ENCODE peak calls at places on chromosomes 2 and 18, in six cellular contexts. F is right lobe of liver, V is left ventricle myocardium inferior, X is GM23248, E is body of pancreas, K is choroid plexus epithelial cell. W is an unnamed sample.

GRCh38 chr2:218031771-218032257 is 29.0 kb upstream of the TNS1 start:
- DNase-seq in F (no peak), V (no peak), X (no peak), E (no peak), K (no peak), W (peak; percentile 56)

GRCh38 chr2:165056585-165056984 is 101.3 kb upstream of the SLC38A11 start:
- DNase-seq in F (no peak), V (no peak), X (no peak), E (no peak), K (no peak), W (no peak)

GRCh38 chr2:238445409-238446190 is 18.9 kb downstream of the ASB1 start:
- DNase-seq in F (no peak), V (no peak), X (no peak), E (no peak), K (no peak), W (no peak)

GRCh38 chr2:240237609-240238151 is 97.2 kb upstream of the OTOS start:
- DNase-seq in F (peak; percentile 62), V (no peak), X (peak; percentile 83), E (peak; percentile 86), K (peak; percentile 66), W (peak; percentile 89)

GRCh38 chr18:67117804-67118203 is 398.7 kb downstream of the DSEL start:
- DNase-seq in F (no peak), V (no peak), X (no peak), E (no peak), K (peak; percentile 63), W (no peak)

GRCh38 chr18:75433098-75433497 is 5.6 kb upstream of the SMIM21 start:
- DNase-seq in F (no peak), V (no peak), X (no peak), E (no peak), K (no peak), W (no peak)

GRCh38 chr18:51191139-51191717 is 6.3 kb downstream of the MEX3C start:
- DNase-seq in F (no peak), V (no peak), X (peak; percentile 7), E (no peak), K (no peak), W (no peak)

GRCh38 chr2:187553908-187554703 is at the start of gene TFPI:
- DNase-seq in F (peak; percentile 25), V (no peak), X (peak; percentile 80), E (no peak), K (peak; percentile 85), W (peak; percentile 59)

GRCh38 chr2:191144217-191144616 is 6.6 kb downstream of the STAT4 start:
- DNase-seq in F (no peak), V (no peak), X (no peak), E (no peak), K (no peak), W (no peak)

GRCh38 chr2:149611100-149611820 is 23.7 kb upstream of the MMADHC start:
- DNase-seq in F (no peak), V (no peak), X (no peak), E (no peak), K (no peak), W (peak; percentile 60)

GRCh38 chr18:55314615-55315237 is 273.3 kb downstream of the TCF4 start:
- DNase-seq in F (no peak), V (no peak), X (no peak), E (no peak), K (no peak), W (no peak)

GRCh38 chr2:96205888-96206287 is 2.7 kb downstream of the STARD7 start:
- DNase-seq in F (no peak), V (no peak), X (peak; percentile 92), E (no peak), K (peak; percentile 38), W (peak; percentile 84)

GRCh38 chr2:174748948-174749347 is 15.3 kb downstream of the CHRNA1 start:
- DNase-seq in F (peak; percentile 38), V (no peak), X (peak; percentile 66), E (peak; percentile 63), K (peak; percentile 70), W (peak; percentile 84)

GRCh38 chr2:182018218-182018617 is 32.6 kb downstream of the PPP1R1C start:
- DNase-seq in F (no peak), V (no peak), X (peak; percentile 41), E (no peak), K (peak; percentile 39), W (peak; percentile 63)

GRCh38 chr2:100130595-100131391 is 11.6 kb downstream of the AFF3 start:
- DNase-seq in F (no peak), V (no peak), X (no peak), E (no peak), K (no peak), W (no peak)

GRCh38 chr18:48455555-48456478 is 46.6 kb upstream of the ZBTB7C start:
- DNase-seq in F (no peak), V (no peak), X (peak; percentile 84), E (no peak), K (peak; percentile 96), W (peak; percentile 90)

GRCh38 chr2:193584522-193584938 is 1389.8 kb upstream of the TMEFF2 start:
- DNase-seq in F (peak; percentile 18), V (no peak), X (peak; percentile 6), E (no peak), K (peak; percentile 71), W (peak; percentile 35)

GRCh38 chr2:36469267-36469561 is 113.6 kb downstream of the CRIM1 start:
- DNase-seq in F (no peak), V (no peak), X (no peak), E (no peak), K (no peak), W (no peak)

GRCh38 chr18:31436825-31437224 is 10.7 kb upstream of the DSG3 start:
- DNase-seq in F (no peak), V (no peak), X (no peak), E (no peak), K (no peak), W (peak; percentile 76)

GRCh38 chr2:42029639-42030195 is 18.1 kb upstream of the PKDCC start:
- DNase-seq in F (no peak), V (no peak), X (no peak), E (no peak), K (no peak), W (no peak)

GRCh38 chr2:102000813-102001766 is 9.3 kb downstream of the IL1R2 start:
- DNase-seq in F (no peak), V (no peak), X (no peak), E (no peak), K (no peak), W (peak; percentile 31)

GRCh38 chr2:42345986-42346385 is 15.0 kb downstream of the COX7A2L start:
- DNase-seq in F (peak; percentile 44), V (no peak), X (no peak), E (no peak), K (no peak), W (no peak)

GRCh38 chr18:23257686-23258565 is 122.6 kb downstream of the CABLES1 start:
- DNase-seq in F (no peak), V (no peak), X (peak; percentile 87), E (no peak), K (peak; percentile 14), W (peak; percentile 20)

GRCh38 chr2:144943986-144944385 is 424.1 kb upstream of the ZEB2 start:
- DNase-seq in F (no peak), V (no peak), X (peak; percentile 69), E (no peak), K (peak; percentile 78), W (peak; percentile 29)

GRCh38 chr2:173448938-173449471 is 94.3 kb downstream of the CDCA7 start:
- DNase-seq in F (peak; percentile 82), V (peak; percentile 81), X (peak; percentile 91), E (peak; percentile 79), K (peak; percentile 92), W (peak; percentile 76)

GRCh38 chr18:51490860-51491259 is 293.4 kb upstream of the MEX3C start:
- DNase-seq in F (no peak), V (no peak), X (no peak), E (no peak), K (no peak), W (peak; percentile 55)

DNA sequence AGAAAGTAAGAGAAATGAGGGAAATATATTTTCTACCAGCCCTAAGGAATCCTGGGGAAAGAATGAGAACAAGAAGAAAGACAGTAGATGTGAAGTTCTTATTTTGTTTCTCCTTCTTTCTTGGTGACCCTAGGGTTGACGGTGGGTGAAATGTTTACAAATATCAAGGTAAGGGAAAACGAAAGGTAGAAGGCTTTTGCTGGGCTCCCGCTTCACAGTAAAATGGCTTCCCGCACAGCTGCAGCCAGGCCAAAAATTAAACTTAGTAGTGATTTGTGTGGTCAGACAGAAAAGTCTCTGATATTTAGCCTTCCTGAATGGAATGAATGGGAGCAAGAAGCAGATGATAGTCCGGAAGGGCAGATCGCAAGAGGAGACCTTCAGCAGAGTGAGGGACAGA is 99.1 kb upstream of the COL3A1 start:
- DNase-seq in F (no peak), V (no peak), X (no peak), E (no peak), K (no peak), W (no peak)
- H3K4me3 ChIP-seq in F (no peak overlapping the region), V (no peak overlapping the region), X (peak overlapping the region; percentile 48), E (no peak overlapping the region), K (no peak overlapping the region), W (no peak overlapping the region)

GRCh38 chr18:13612111-13612997 is 114.0 kb downstream of the FAM210A start:
- DNase-seq in F (no peak), V (no peak), X (peak; percentile 21), E (no peak), K (no peak), W (no peak)
- H3K4me3 ChIP-seq in F (no peak overlapping the region), V (peak overlapping the region; percentile 62), X (peak overlapping the region; percentile 66), E (no peak overlapping the region), K (no peak overlapping the region), W (no peak overlapping the region)

GRCh38 chr2:172088245-172089004 is 3.1 kb downstream of the DLX1 start:
- DNase-seq in F (no peak), V (no peak), X (no peak), E (no peak), K (no peak), W (no peak)

GRCh38 chr2:172087780-172088244 is 2.5 kb downstream of the DLX1 start:
- DNase-seq in F (no peak), V (no peak), X (peak; percentile 63), E (no peak), K (no peak), W (no peak)

GRCh38 chr2:172086349-172087190 is 1.3 kb downstream of the DLX1 start:
- DNase-seq in F (no peak), V (no peak), X (peak; percentile 65), E (no peak), K (no peak), W (no peak)

GRCh38 chr2:172085460-172086159 is at the start of gene DLX1:
- DNase-seq in F (no peak), V (no peak), X (no peak), E (no peak), K (no peak), W (no peak)

DNA sequence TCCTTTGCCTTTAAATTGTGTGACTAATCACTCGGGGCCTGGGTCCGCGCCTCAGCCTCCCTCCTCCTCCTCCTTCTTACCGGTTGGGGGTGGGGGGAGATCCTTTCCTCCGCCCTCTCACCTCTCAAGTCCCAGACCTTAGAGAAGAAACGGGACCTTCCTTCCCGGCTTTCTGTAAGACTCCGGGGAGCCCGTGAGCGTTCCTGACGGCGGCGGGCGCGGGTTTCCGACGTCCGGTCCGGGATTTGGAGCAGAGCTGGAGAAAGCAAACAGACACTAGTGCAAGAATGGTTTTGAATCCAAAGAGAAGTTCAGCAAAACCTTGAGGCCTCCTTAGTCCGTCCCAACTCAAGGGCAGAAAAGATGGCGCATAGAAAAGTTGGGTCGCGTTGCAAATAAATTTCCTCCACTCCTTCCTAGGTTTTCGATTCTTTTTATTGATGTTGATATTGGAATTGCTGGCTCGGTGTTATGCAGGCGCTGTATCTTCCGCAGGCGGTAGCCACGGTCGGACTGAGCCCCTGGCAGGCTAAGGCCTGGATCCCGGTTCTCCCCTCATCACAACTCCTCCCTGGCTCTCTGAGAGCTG is 2.0 kb downstream of the DLX1 start:
- DNase-seq in F (no peak), V (no peak), X (peak; percentile 54), E (no peak), K (no peak), W (no peak)
- H3K4me3 ChIP-seq in F (no peak overlapping the region), V (peak overlapping the region; percentile 64), X (peak overlapping the region; percentile 81), E (no peak overlapping the region), K (no peak overlapping the region), W (no peak overlapping the region)

GRCh38 chr2:70310899-70311298 is 9.0 kb upstream of the FAM136A start:
- DNase-seq in F (no peak), V (no peak), X (no peak), E (no peak), K (no peak), W (no peak)
- H3K4me3 ChIP-seq in F (no peak overlapping the region), V (no peak overlapping the region), X (no peak overlapping the region), E (no peak overlapping the region), K (no peak overlapping the region), W (no peak overlapping the region)

W was measured in bronchial epithelial cell.